ENCODE peak calls at places on chromosomes 1 and 21, in six cellular contexts. One of them, this sample, is unnamed.
A peak's percentile ranks its signal among the peaks of the same experiment; 100 is the strongest.

GRCh38 chr1:174949645-174950044 is 50.1 kb upstream of the CACYBP start:
- DNase-seq in cardiac fibroblast: no peak
- DNase-seq in AG09309: no peak
- DNase-seq in bronchial epithelial cell: no peak
- DNase-seq in fibroblast of lung: no peak
- DNase-seq in coronary artery: no peak
- DNase-seq in this sample: no peak

GRCh38 chr1:11731719-11732283 is 4.1 kb upstream of the AGTRAP start:
- DNase-seq in cardiac fibroblast: peak; percentile 61
- DNase-seq in AG09309: no peak
- DNase-seq in bronchial epithelial cell: no peak
- DNase-seq in fibroblast of lung: peak; percentile 79
- DNase-seq in coronary artery: no peak
- DNase-seq in this sample: no peak

GRCh38 chr1:33578557-33579448 is 106.4 kb downstream of the ZSCAN20 start:
- DNase-seq in cardiac fibroblast: no peak
- DNase-seq in AG09309: no peak
- DNase-seq in bronchial epithelial cell: no peak
- DNase-seq in fibroblast of lung: no peak
- DNase-seq in coronary artery: no peak
- DNase-seq in this sample: no peak

GRCh38 chr21:44012474-44013379 is 618 bp downstream of the TRAPPC10 start:
- DNase-seq in cardiac fibroblast: no peak
- DNase-seq in AG09309: no peak
- DNase-seq in bronchial epithelial cell: no peak
- DNase-seq in fibroblast of lung: peak; percentile 27
- DNase-seq in coronary artery: no peak
- DNase-seq in this sample: peak; percentile 91

GRCh38 chr1:6423321-6423999 is 1.1 kb upstream of the ESPN start:
- DNase-seq in cardiac fibroblast: peak; percentile 76
- DNase-seq in AG09309: no peak
- DNase-seq in bronchial epithelial cell: peak; percentile 70
- DNase-seq in fibroblast of lung: no peak
- DNase-seq in coronary artery: no peak
- DNase-seq in this sample: peak; percentile 83

GRCh38 chr1:172818841-172819527 is 160.1 kb downstream of the FASLG start:
- DNase-seq in cardiac fibroblast: peak; percentile 44
- DNase-seq in AG09309: no peak
- DNase-seq in bronchial epithelial cell: no peak
- DNase-seq in fibroblast of lung: peak; percentile 53
- DNase-seq in coronary artery: no peak
- DNase-seq in this sample: peak; percentile 78

GRCh38 chr1:218867941-218868656 is 305.6 kb upstream of the LYPLAL1 start:
- DNase-seq in cardiac fibroblast: peak; percentile 23
- DNase-seq in AG09309: no peak
- DNase-seq in bronchial epithelial cell: no peak
- DNase-seq in fibroblast of lung: no peak
- DNase-seq in coronary artery: no peak
- DNase-seq in this sample: no peak

GRCh38 chr1:185463433-185463832 is 146.4 kb upstream of the IVNS1ABP start:
- DNase-seq in cardiac fibroblast: no peak
- DNase-seq in AG09309: no peak
- DNase-seq in bronchial epithelial cell: no peak
- DNase-seq in fibroblast of lung: no peak
- DNase-seq in coronary artery: no peak
- DNase-seq in this sample: no peak

GRCh38 chr21:36396971-36397370 is 11.8 kb downstream of the CHAF1B start:
- DNase-seq in cardiac fibroblast: no peak
- DNase-seq in AG09309: no peak
- DNase-seq in bronchial epithelial cell: no peak
- DNase-seq in fibroblast of lung: no peak
- DNase-seq in coronary artery: no peak
- DNase-seq in this sample: no peak

GRCh38 chr1:15617874-15618684 is 821 bp downstream of the DDI2 start:
- DNase-seq in cardiac fibroblast: peak; percentile 24
- DNase-seq in AG09309: no peak
- DNase-seq in bronchial epithelial cell: peak; percentile 81
- DNase-seq in fibroblast of lung: no peak
- DNase-seq in coronary artery: no peak
- DNase-seq in this sample: peak; percentile 71

GRCh38 chr1:243950166-243950565 is 100.1 kb upstream of the AKT3 start:
- DNase-seq in cardiac fibroblast: peak; percentile 85
- DNase-seq in AG09309: peak; percentile 53
- DNase-seq in bronchial epithelial cell: peak; percentile 44
- DNase-seq in fibroblast of lung: peak; percentile 68
- DNase-seq in coronary artery: no peak
- DNase-seq in this sample: no peak

GRCh38 chr1:27724961-27725373 is 794 bp upstream of the FAM76A start:
- DNase-seq in cardiac fibroblast: no peak
- DNase-seq in AG09309: no peak
- DNase-seq in bronchial epithelial cell: peak; percentile 30
- DNase-seq in fibroblast of lung: peak; percentile 2
- DNase-seq in coronary artery: peak; percentile 85
- DNase-seq in this sample: no peak

GRCh38 chr1:107139833-107140702 is 771 bp upstream of the NTNG1 start:
- DNase-seq in cardiac fibroblast: peak; percentile 9
- DNase-seq in AG09309: peak; percentile 35
- DNase-seq in bronchial epithelial cell: peak; percentile 60
- DNase-seq in fibroblast of lung: peak; percentile 87
- DNase-seq in coronary artery: no peak
- DNase-seq in this sample: peak; percentile 41

GRCh38 chr1:161314201-161314981 is at the start of gene SDHC:
- DNase-seq in cardiac fibroblast: peak; percentile 89
- DNase-seq in AG09309: peak; percentile 65
- DNase-seq in bronchial epithelial cell: peak; percentile 70
- DNase-seq in fibroblast of lung: peak; percentile 90
- DNase-seq in coronary artery: peak; percentile 92
- DNase-seq in this sample: peak; percentile 95

GRCh38 chr1:219518906-219519248 is 94.0 kb downstream of the ZC3H11B start:
- DNase-seq in cardiac fibroblast: no peak
- DNase-seq in AG09309: no peak
- DNase-seq in bronchial epithelial cell: no peak
- DNase-seq in fibroblast of lung: no peak
- DNase-seq in coronary artery: no peak
- DNase-seq in this sample: no peak

GRCh38 chr1:220692436-220693228 is 2.5 kb downstream of the C1orf115 start:
- DNase-seq in cardiac fibroblast: no peak
- DNase-seq in AG09309: no peak
- DNase-seq in bronchial epithelial cell: no peak
- DNase-seq in fibroblast of lung: peak; percentile 74
- DNase-seq in coronary artery: no peak
- DNase-seq in this sample: no peak

GRCh38 chr1:208137144-208137682 is 107.0 kb downstream of the PLXNA2 start:
- DNase-seq in cardiac fibroblast: no peak
- DNase-seq in AG09309: no peak
- DNase-seq in bronchial epithelial cell: peak; percentile 26
- DNase-seq in fibroblast of lung: peak; percentile 43
- DNase-seq in coronary artery: no peak
- DNase-seq in this sample: no peak

GRCh38 chr1:91398291-91398690 is 6.3 kb downstream of the HFM1 start:
- DNase-seq in cardiac fibroblast: no peak
- DNase-seq in AG09309: no peak
- DNase-seq in bronchial epithelial cell: no peak
- DNase-seq in fibroblast of lung: no peak
- DNase-seq in coronary artery: no peak
- DNase-seq in this sample: no peak

GRCh38 chr1:157994704-157995540 is 1.5 kb downstream of the KIRREL1 start:
- DNase-seq in cardiac fibroblast: no peak
- DNase-seq in AG09309: no peak
- DNase-seq in bronchial epithelial cell: peak; percentile 32
- DNase-seq in fibroblast of lung: peak; percentile 37
- DNase-seq in coronary artery: peak; percentile 87
- DNase-seq in this sample: no peak

GRCh38 chr1:97271906-97272788 is 550.6 kb downstream of the PTBP2 start:
- DNase-seq in cardiac fibroblast: peak; percentile 8
- DNase-seq in AG09309: no peak
- DNase-seq in bronchial epithelial cell: peak; percentile 69
- DNase-seq in fibroblast of lung: peak; percentile 52
- DNase-seq in coronary artery: no peak
- DNase-seq in this sample: no peak

GRCh38 chr1:65459397-65459768 is 38.9 kb downstream of the LEPR start:
- DNase-seq in cardiac fibroblast: peak; percentile 67
- DNase-seq in AG09309: no peak
- DNase-seq in bronchial epithelial cell: peak; percentile 44
- DNase-seq in fibroblast of lung: peak; percentile 42
- DNase-seq in coronary artery: no peak
- DNase-seq in this sample: peak; percentile 34

GRCh38 chr1:45913183-45913924 is 109.9 kb downstream of the MAST2 start:
- DNase-seq in cardiac fibroblast: peak; percentile 90
- DNase-seq in AG09309: peak; percentile 95
- DNase-seq in bronchial epithelial cell: no peak
- DNase-seq in fibroblast of lung: peak; percentile 83
- DNase-seq in coronary artery: peak; percentile 78
- DNase-seq in this sample: no peak

GRCh38 chr1:57198912-57199311 is 224.9 kb downstream of the DAB1 start:
- DNase-seq in cardiac fibroblast: no peak
- DNase-seq in AG09309: no peak
- DNase-seq in bronchial epithelial cell: no peak
- DNase-seq in fibroblast of lung: no peak
- DNase-seq in coronary artery: no peak
- DNase-seq in this sample: no peak

GRCh38 chr1:76546354-76546933 is 320.8 kb upstream of the ST6GALNAC5 start:
- DNase-seq in cardiac fibroblast: no peak
- DNase-seq in AG09309: no peak
- DNase-seq in bronchial epithelial cell: no peak
- DNase-seq in fibroblast of lung: no peak
- DNase-seq in coronary artery: no peak
- DNase-seq in this sample: no peak

GRCh38 chr1:19825298-19825697 is 10.2 kb upstream of the RNF186 start:
- DNase-seq in cardiac fibroblast: no peak
- DNase-seq in AG09309: no peak
- DNase-seq in bronchial epithelial cell: no peak
- DNase-seq in fibroblast of lung: no peak
- DNase-seq in coronary artery: no peak
- DNase-seq in this sample: no peak

GRCh38 chr1:176436251-176436650 is 26.7 kb upstream of the PAPPA2 start:
- DNase-seq in cardiac fibroblast: no peak
- DNase-seq in AG09309: no peak
- DNase-seq in bronchial epithelial cell: no peak
- DNase-seq in fibroblast of lung: no peak
- DNase-seq in coronary artery: no peak
- DNase-seq in this sample: no peak

GRCh38 chr1:92470216-92470615 is 16.5 kb downstream of the GFI1 start:
- DNase-seq in cardiac fibroblast: no peak
- DNase-seq in AG09309: no peak
- DNase-seq in bronchial epithelial cell: no peak
- DNase-seq in fibroblast of lung: no peak
- DNase-seq in coronary artery: no peak
- DNase-seq in this sample: no peak

DNA sequence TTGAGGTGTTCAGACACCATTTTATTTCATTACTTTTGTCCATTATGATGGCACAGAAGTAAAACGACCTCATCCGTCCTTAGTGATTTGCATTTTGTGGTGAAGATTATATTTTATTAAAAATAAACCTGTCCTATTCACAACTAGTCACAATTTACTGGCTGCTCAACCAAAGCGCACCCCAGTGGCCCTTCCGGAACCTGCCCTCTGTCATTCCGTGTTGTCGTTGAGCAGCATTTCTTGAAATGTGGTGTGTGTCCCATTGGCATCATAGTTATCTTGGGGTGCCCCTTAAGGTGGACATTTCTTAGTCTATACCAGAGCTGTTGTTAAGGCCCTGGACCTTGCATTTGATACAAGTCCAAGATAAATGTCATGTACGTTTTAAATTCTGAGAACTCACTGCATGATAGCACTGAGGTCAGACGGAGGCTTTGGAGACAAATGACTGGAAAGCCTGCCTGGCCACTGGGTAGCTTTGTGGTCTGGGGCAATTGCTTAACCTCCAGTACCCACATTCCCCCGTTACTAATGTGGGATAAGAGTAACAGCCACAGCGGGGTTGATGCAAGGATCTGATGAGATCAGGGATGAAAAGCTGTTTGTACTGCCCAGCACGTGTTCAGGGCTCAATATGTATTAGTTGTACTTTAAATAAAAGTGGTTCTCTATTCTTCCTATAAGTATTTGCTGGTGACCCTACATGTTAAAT is 36.2 kb downstream of the BACH1 start:
- DNase-seq in cardiac fibroblast: peak; percentile 91
- DNase-seq in AG09309: no peak
- DNase-seq in bronchial epithelial cell: no peak
- DNase-seq in fibroblast of lung: peak; percentile 93
- DNase-seq in coronary artery: no peak
- DNase-seq in this sample: no peak
- TF ChIP-seq CTCF in cardiac fibroblast: no peak
- TF ChIP-seq CTCF in AG09309: no peak
- TF ChIP-seq CTCF in bronchial epithelial cell: no peak
- TF ChIP-seq CTCF in fibroblast of lung: no peak
- TF ChIP-seq CTCF in coronary artery: no peak
- TF ChIP-seq CTCF in this sample: no peak

GRCh38 chr1:204445860-204446412 is 34.3 kb upstream of the PPP1R15B start:
- DNase-seq in cardiac fibroblast: peak; percentile 29
- DNase-seq in AG09309: no peak
- DNase-seq in bronchial epithelial cell: no peak
- DNase-seq in fibroblast of lung: peak; percentile 19
- DNase-seq in coronary artery: no peak
- DNase-seq in this sample: peak; percentile 56
- TF ChIP-seq CTCF in cardiac fibroblast: peak; percentile 69
- TF ChIP-seq CTCF in AG09309: peak; percentile 69
- TF ChIP-seq CTCF in bronchial epithelial cell: peak; percentile 63
- TF ChIP-seq CTCF in fibroblast of lung: peak; percentile 40
- TF ChIP-seq CTCF in coronary artery: no peak
- TF ChIP-seq CTCF in this sample: peak; percentile 61

GRCh38 chr21:26846036-26846931 is 1.1 kb upstream of the ADAMTS1 start:
- DNase-seq in cardiac fibroblast: peak; percentile 71
- DNase-seq in AG09309: no peak
- DNase-seq in bronchial epithelial cell: peak; percentile 49
- DNase-seq in fibroblast of lung: peak; percentile 86
- DNase-seq in coronary artery: peak; percentile 92
- DNase-seq in this sample: no peak
- TF ChIP-seq CTCF in cardiac fibroblast: peak; percentile 12
- TF ChIP-seq CTCF in AG09309: peak; percentile 43
- TF ChIP-seq CTCF in bronchial epithelial cell: peak; percentile 36
- TF ChIP-seq CTCF in fibroblast of lung: peak; percentile 9
- TF ChIP-seq CTCF in coronary artery: no peak
- TF ChIP-seq CTCF in this sample: no peak

DNA sequence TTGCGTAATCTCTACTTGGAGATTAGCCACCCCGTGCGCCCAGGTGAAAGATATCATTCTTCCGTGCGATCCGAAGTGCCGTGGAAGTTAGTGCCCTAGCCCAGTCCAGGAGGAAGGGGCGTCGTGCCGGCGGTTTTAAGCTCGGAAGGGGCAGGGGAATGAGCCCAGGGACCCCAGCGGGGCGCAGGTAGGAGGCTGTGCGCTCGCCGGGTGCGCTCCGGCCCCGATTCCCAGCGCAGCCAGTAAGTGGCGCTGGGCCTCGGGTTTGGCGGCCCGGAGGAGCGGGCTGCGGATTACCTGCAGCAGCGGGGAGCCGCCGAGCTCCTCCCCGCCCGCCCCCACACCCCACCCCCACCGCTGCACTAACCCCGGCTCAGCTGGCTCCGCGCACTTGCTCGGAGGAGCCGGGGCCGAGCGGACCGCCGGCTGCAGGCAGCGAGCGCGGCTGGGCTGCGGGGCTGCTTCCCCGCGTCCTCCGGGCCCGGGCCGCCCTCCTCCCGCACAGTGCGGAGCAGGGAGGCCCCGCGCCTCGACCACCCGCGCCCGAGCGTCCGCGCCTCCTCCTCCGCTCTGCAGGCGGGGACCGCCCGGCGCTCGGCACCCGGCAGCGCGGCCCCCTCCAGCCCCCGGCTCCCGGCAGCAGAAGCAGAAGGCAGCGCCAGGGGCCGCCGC is at the start of gene RYR2:
- DNase-seq in cardiac fibroblast: no peak
- DNase-seq in AG09309: no peak
- DNase-seq in bronchial epithelial cell: no peak
- DNase-seq in fibroblast of lung: peak; percentile 12
- DNase-seq in coronary artery: no peak
- DNase-seq in this sample: peak; percentile 35
- TF ChIP-seq CTCF in cardiac fibroblast: peak; percentile 3
- TF ChIP-seq CTCF in AG09309: no peak
- TF ChIP-seq CTCF in bronchial epithelial cell: peak; percentile 27
- TF ChIP-seq CTCF in fibroblast of lung: peak; percentile 27
- TF ChIP-seq CTCF in coronary artery: peak; percentile 60
- TF ChIP-seq CTCF in this sample: no peak